ENCODE peak calls at places on chromosomes 1 and 21, in four cellular contexts. H, J, X and T are unnamed samples.
A peak's percentile ranks its signal among the peaks of the same experiment; 100 is the strongest.

GRCh38 chr21:8989261-8989882 is 1532.0 kb upstream of the TPTE start:
- DNase-seq in H (peak; percentile 58), X (no peak), J (no peak), T (no peak)

GRCh38 chr1:143698016-143698415 is 273.8 kb downstream of the FAM72C start:
- DNase-seq in H (no peak), J (no peak), X (no peak), T (no peak)

GRCh38 chr1:195530961-195531360 is 1077.3 kb downstream of the KCNT2 start:
- DNase-seq in X (no peak), H (peak; percentile 81), J (no peak), T (no peak)

GRCh38 chr1:37159102-37159501 is 124.8 kb upstream of the GRIK3 start:
- DNase-seq in H (no peak), J (no peak), X (no peak), T (no peak)

GRCh38 chr1:21290546-21290944 is 282 bp upstream of the ECE1 start:
- DNase-seq in X (no peak), H (no peak), J (no peak), T (no peak)

GRCh38 chr21:33126569-33126968 is 56.6 kb downstream of the OLIG1 start:
- DNase-seq in J (peak; percentile 7), X (no peak), H (no peak), T (no peak)

GRCh38 chr1:119779869-119780356 is 11.2 kb upstream of the HMGCS2 start:
- DNase-seq in H (no peak), J (no peak), X (no peak), T (no peak)

GRCh38 chr1:54114001-54114400 is 38.8 kb downstream of the CDCP2 start:
- DNase-seq in X (no peak), J (no peak), H (no peak), T (no peak)

GRCh38 chr1:223628233-223628632 is 37.3 kb downstream of the CAPN8 start:
- DNase-seq in J (no peak), H (peak; percentile 25), X (peak; percentile 5), T (no peak)